ENCODE peak calls at places on chromosomes 2 and 18, in five cellular contexts. Y is aorta, U is kidney, I is AG10803, M is cardiac fibroblast. F is an unnamed sample.

GRCh38 chr2:46645681-46646162 is 166.4 kb downstream of the TMEM247 start:
- DNase-seq in Y (no peak), U (no peak), I (peak; percentile 95), M (peak; percentile 85), F (no peak)

GRCh38 chr18:46297124-46297523 is 192.9 kb downstream of the HAUS1 start:
- DNase-seq in Y (peak; percentile 22), U (no peak), I (no peak), M (no peak), F (no peak)

GRCh38 chr2:238835726-238836301 is 12.1 kb upstream of the TWIST2 start:
- DNase-seq in Y (no peak), U (no peak), I (no peak), M (no peak), F (no peak)

GRCh38 chr2:109563294-109563693 is 50.5 kb downstream of the SEPTIN10 start:
- DNase-seq in Y (no peak), U (no peak), I (peak; percentile 31), M (no peak), F (no peak)

GRCh38 chr2:240722376-240722775 is 30.7 kb downstream of the AQP12A start:
- DNase-seq in Y (no peak), U (no peak), I (no peak), M (no peak), F (no peak)

GRCh38 chr18:32674491-32674890 is 98.3 kb downstream of the KLHL14 start:
- DNase-seq in Y (no peak), U (no peak), I (no peak), M (no peak), F (peak; percentile 3)

GRCh38 chr2:66437601-66438497 is 2.9 kb downstream of the MEIS1 start:
- DNase-seq in Y (no peak), U (no peak), I (no peak), M (peak; percentile 68), F (no peak)

GRCh38 chr2:217437289-217437688 is 565.5 kb downstream of the TNS1 start:
- DNase-seq in Y (no peak), U (peak; percentile 73), I (no peak), M (no peak), F (peak; percentile 3)

GRCh38 chr18:77250501-77250925 is 865 bp downstream of the GALR1 start:
- DNase-seq in Y (no peak), U (peak; percentile 69), I (no peak), M (no peak), F (no peak)

GRCh38 chr2:98548920-98549818 is 59.1 kb downstream of the COA5 start:
- DNase-seq in Y (no peak), U (no peak), I (no peak), M (no peak), F (no peak)

GRCh38 chr2:128689971-128690370 is 371.3 kb upstream of the HS6ST1 start:
- DNase-seq in Y (no peak), U (no peak), I (no peak), M (no peak), F (no peak)

GRCh38 chr2:24272161-24272802 is 88.1 kb downstream of the ITSN2 start:
- DNase-seq in Y (no peak), U (no peak), I (no peak), M (peak; percentile 35), F (no peak)

GRCh38 chr18:79380816-79381806 is 14.6 kb upstream of the NFATC1 start:
- DNase-seq in Y (peak; percentile 93), U (peak; percentile 88), I (peak; percentile 38), M (peak; percentile 57), F (peak; percentile 37)

GRCh38 chr2:1632510-1632909 is 111.8 kb downstream of the PXDN start:
- DNase-seq in Y (no peak), U (no peak), I (no peak), M (no peak), F (no peak)

GRCh38 chr2:112768432-112768831 is 4.0 kb upstream of the CKAP2L start:
- DNase-seq in Y (no peak), U (no peak), I (peak; percentile 79), M (peak; percentile 71), F (peak; percentile 11)

GRCh38 chr2:147558620-147559019 is 286.2 kb upstream of the ACVR2A start:
- DNase-seq in Y (no peak), U (no peak), I (no peak), M (no peak), F (peak; percentile 60)

GRCh38 chr2:32172870-32173269 is 7.2 kb downstream of the SLC30A6 start:
- DNase-seq in Y (no peak), U (no peak), I (no peak), M (peak; percentile 8), F (no peak)

GRCh38 chr2:51829477-51829876 is 797.5 kb upstream of the NRXN1 start:
- DNase-seq in Y (no peak), U (no peak), I (no peak), M (no peak), F (no peak)

GRCh38 chr2:25491003-25491696 is 149.4 kb upstream of the DNMT3A start:
- DNase-seq in Y (no peak), U (no peak), I (peak; percentile 26), M (peak; percentile 69), F (no peak)

GRCh38 chr2:38298539-38298938 is 78.5 kb downstream of the ATL2 start:
- DNase-seq in Y (no peak), U (no peak), I (no peak), M (no peak), F (no peak)

GRCh38 chr2:207046642-207047213 is 107.4 kb downstream of the CPO start:
- DNase-seq in Y (no peak), U (no peak), I (peak; percentile 60), M (peak; percentile 68), F (no peak)

GRCh38 chr18:37563810-37564511 is 1.6 kb downstream of the CELF4 start:
- DNase-seq in Y (no peak), U (no peak), I (no peak), M (no peak), F (no peak)

GRCh38 chr18:75297731-75298130 is 87.1 kb downstream of the TSHZ1 start:
- DNase-seq in Y (no peak), U (no peak), I (peak; percentile 37), M (no peak), F (no peak)

GRCh38 chr2:215983581-215984351 is 29.6 kb downstream of the MREG start:
- DNase-seq in Y (no peak), U (no peak), I (peak; percentile 61), M (no peak), F (no peak)

GRCh38 chr2:159010340-159010739 is 41.9 kb downstream of the TANC1 start:
- DNase-seq in Y (peak; percentile 80), U (no peak), I (peak; percentile 67), M (peak; percentile 75), F (no peak)

GRCh38 chr2:166539340-166540162 is 45.5 kb upstream of the SCN7A start:
- DNase-seq in Y (no peak), U (no peak), I (peak; percentile 62), M (peak; percentile 83), F (peak; percentile 42)

GRCh38 chr2:177265386-177265690 is 811 bp upstream of the NFE2L2 start:
- DNase-seq in Y (no peak), U (no peak), I (peak; percentile 55), M (peak; percentile 60), F (no peak)

GRCh38 chr18:57909620-57910019 is 106.5 kb upstream of the ATP8B1 start:
- DNase-seq in Y (no peak), U (no peak), I (no peak), M (no peak), F (peak; percentile 88)

GRCh38 chr2:127072970-127073369 is 34.0 kb downstream of the BIN1 start:
- DNase-seq in Y (no peak), U (no peak), I (peak; percentile 52), M (no peak), F (no peak)

GRCh38 chr18:79567481-79568147 is 112.0 kb upstream of the CTDP1 start:
- DNase-seq in Y (peak; percentile 85), U (peak; percentile 66), I (peak; percentile 93), M (peak; percentile 94), F (no peak)

GRCh38 chr2:71700880-71701397 is 247.6 kb downstream of the DYSF start:
- DNase-seq in Y (peak; percentile 93), U (peak; percentile 55), I (peak; percentile 28), M (no peak), F (no peak)

GRCh38 chr2:69322631-69323030 is 64.4 kb downstream of the GFPT1 start:
- DNase-seq in Y (no peak), U (no peak), I (no peak), M (no peak), F (no peak)

GRCh38 chr18:48749768-48750167 is 201.0 kb downstream of the SMAD7 start:
- DNase-seq in Y (peak; percentile 93), U (peak; percentile 56), I (peak; percentile 85), M (peak; percentile 82), F (no peak)

GRCh38 chr2:218022131-218022850 is 19.5 kb upstream of the TNS1 start:
- DNase-seq in Y (peak; percentile 64), U (peak; percentile 37), I (no peak), M (no peak), F (no peak)

GRCh38 chr2:176128172-176129012 is 1.1 kb upstream of the HOXD8 start:
- DNase-seq in Y (no peak), U (peak; percentile 87), I (peak; percentile 49), M (no peak), F (no peak)
- H3K4me3 ChIP-seq in Y (no peak overlapping the region), U (peak overlapping the region; percentile 85), I (peak overlapping the region; percentile 59), M (no peak overlapping the region), F (no peak overlapping the region)

DNA sequence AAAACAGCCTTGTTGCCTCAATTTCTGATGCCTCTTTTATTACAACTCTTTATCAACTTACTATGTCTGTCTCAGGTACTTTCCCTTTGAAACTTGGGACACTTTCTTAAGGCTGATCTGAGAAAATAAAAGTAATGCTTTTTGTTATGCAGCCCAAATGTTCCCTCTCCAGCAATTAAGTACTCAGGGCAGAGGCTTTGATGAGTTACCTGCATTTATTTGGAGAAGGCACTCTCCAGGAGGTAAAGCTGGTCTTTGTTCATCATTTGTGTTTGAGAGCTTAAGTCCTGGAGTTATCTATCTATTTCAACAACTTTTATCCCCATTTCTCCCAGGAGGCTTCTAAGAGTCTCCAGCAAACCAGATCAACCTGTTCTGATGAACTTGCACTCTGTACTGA is 259.2 kb downstream of the ASXL3 start:
- DNase-seq in Y (no peak), U (no peak), I (no peak), M (no peak), F (no peak)
- H3K4me3 ChIP-seq in Y (no peak overlapping the region), U (no peak overlapping the region), I (no peak overlapping the region), M (no peak overlapping the region), F (no peak overlapping the region)

DNA sequence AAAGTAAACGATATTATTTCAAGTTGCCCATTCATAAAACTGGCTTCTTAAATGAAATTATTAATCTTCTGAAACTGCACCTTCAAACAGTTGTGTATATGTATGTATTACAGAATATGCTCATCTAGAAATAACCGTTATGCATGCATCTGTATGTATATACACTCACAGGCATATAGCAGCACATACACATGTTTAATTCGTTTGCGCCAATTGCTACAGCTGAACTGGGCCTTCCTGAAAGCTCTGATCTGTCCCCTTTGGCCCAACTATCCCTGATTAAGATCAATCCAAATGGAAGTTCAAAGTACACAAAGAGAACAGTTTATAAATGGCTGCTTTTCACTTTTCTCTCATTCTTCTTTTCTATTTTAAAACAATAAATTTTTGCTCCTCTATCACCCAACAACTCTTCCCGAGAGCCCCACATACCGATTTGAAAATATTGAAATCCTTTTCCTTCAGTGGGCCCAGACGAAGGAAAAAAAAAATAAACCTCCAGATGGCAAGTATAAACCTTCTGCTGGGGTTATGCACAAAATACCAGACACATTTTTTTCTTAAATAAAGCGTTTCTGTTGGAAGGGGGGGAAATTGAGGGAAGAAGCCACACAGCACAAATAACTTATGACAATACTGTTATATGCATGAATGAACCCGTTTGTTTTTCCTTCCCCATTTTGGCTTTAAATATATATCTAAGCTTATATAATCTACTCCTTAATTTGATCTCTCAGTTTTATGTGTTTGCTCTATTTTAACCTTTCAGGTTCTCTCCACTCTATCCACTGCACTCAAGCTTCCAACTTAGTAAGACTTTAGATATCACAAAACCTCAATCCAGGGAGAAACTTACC is 267.4 kb downstream of the TCF4 start:
- DNase-seq in Y (no peak), U (no peak), I (peak; percentile 60), M (peak; percentile 48), F (no peak)
- H3K4me3 ChIP-seq in Y (peak overlapping the region; percentile 96), U (peak overlapping the region; percentile 81), I (peak overlapping the region; percentile 70), M (peak overlapping the region; percentile 55), F (no peak overlapping the region)

GRCh38 chr2:169573974-169574299 is 272 bp upstream of the FASTKD1 start:
- DNase-seq in Y (no peak), U (no peak), I (no peak), M (no peak), F (no peak)
- H3K4me3 ChIP-seq in Y (peak overlapping the region; percentile 34), U (peak overlapping the region; percentile 74), I (peak overlapping the region; percentile 87), M (peak overlapping the region; percentile 65), F (peak overlapping the region; percentile 75)

F was measured in small intestine.